ENCODE peak calls at places on chromosomes 11 and 22, in nine cellular contexts. One of them, this sample, is unnamed.
A peak's percentile ranks its signal among the peaks of the same experiment; 100 is the strongest.

GRCh38 chr22:46593211-46593676 is 26.9 kb upstream of the GRAMD4 start:
- DNase-seq in fibroblast of mammary gland: no peak
- DNase-seq in AG09319: no peak
- DNase-seq in epithelial cell of proximal tubule: no peak
- DNase-seq in HL-60: peak; percentile 94
- DNase-seq in AG04449: no peak
- DNase-seq in GM23338: no peak
- DNase-seq in kidney epithelial cell: no peak
- DNase-seq in HFFc6: no peak
- DNase-seq in this sample: no peak

GRCh38 chr22:38176170-38176741 is 5.4 kb downstream of the PLA2G6 start:
- DNase-seq in fibroblast of mammary gland: peak; percentile 86
- DNase-seq in AG09319: peak; percentile 89
- DNase-seq in epithelial cell of proximal tubule: no peak
- DNase-seq in HL-60: peak; percentile 87
- DNase-seq in AG04449: peak; percentile 41
- DNase-seq in GM23338: no peak
- DNase-seq in kidney epithelial cell: peak; percentile 53
- DNase-seq in HFFc6: peak; percentile 92
- DNase-seq in this sample: no peak

GRCh38 chr22:39839198-39839597 is 54.4 kb downstream of the ENTHD1 start:
- DNase-seq in fibroblast of mammary gland: no peak
- DNase-seq in AG09319: no peak
- DNase-seq in epithelial cell of proximal tubule: no peak
- DNase-seq in HL-60: no peak
- DNase-seq in AG04449: no peak
- DNase-seq in GM23338: no peak
- DNase-seq in kidney epithelial cell: no peak
- DNase-seq in HFFc6: no peak
- DNase-seq in this sample: no peak

GRCh38 chr11:45185228-45185729 is 38.8 kb downstream of the PRDM11 start:
- DNase-seq in fibroblast of mammary gland: no peak
- DNase-seq in AG09319: no peak
- DNase-seq in epithelial cell of proximal tubule: no peak
- DNase-seq in HL-60: no peak
- DNase-seq in AG04449: no peak
- DNase-seq in GM23338: no peak
- DNase-seq in kidney epithelial cell: no peak
- DNase-seq in HFFc6: no peak
- DNase-seq in this sample: no peak

GRCh38 chr11:134382257-134382656 is 29.8 kb downstream of the B3GAT1 start:
- DNase-seq in fibroblast of mammary gland: no peak
- DNase-seq in AG09319: no peak
- DNase-seq in epithelial cell of proximal tubule: no peak
- DNase-seq in HL-60: no peak
- DNase-seq in AG04449: no peak
- DNase-seq in GM23338: no peak
- DNase-seq in kidney epithelial cell: no peak
- DNase-seq in HFFc6: no peak
- DNase-seq in this sample: no peak

GRCh38 chr11:85385561-85385960 is 241.6 kb downstream of the DLG2 start:
- DNase-seq in fibroblast of mammary gland: no peak
- DNase-seq in AG09319: no peak
- DNase-seq in epithelial cell of proximal tubule: no peak
- DNase-seq in HL-60: no peak
- DNase-seq in AG04449: no peak
- DNase-seq in GM23338: no peak
- DNase-seq in kidney epithelial cell: no peak
- DNase-seq in HFFc6: no peak
- DNase-seq in this sample: no peak

GRCh38 chr11:66277475-66278391 is at the start of gene CNIH2:
- DNase-seq in fibroblast of mammary gland: no peak
- DNase-seq in AG09319: no peak
- DNase-seq in epithelial cell of proximal tubule: no peak
- DNase-seq in HL-60: peak; percentile 25
- DNase-seq in AG04449: no peak
- DNase-seq in GM23338: peak; percentile 69
- DNase-seq in kidney epithelial cell: no peak
- DNase-seq in HFFc6: no peak
- DNase-seq in this sample: no peak

GRCh38 chr22:40368016-40368415 is 2.4 kb upstream of the SGSM3 start:
- DNase-seq in fibroblast of mammary gland: no peak
- DNase-seq in AG09319: no peak
- DNase-seq in epithelial cell of proximal tubule: no peak
- DNase-seq in HL-60: no peak
- DNase-seq in AG04449: no peak
- DNase-seq in GM23338: no peak
- DNase-seq in kidney epithelial cell: no peak
- DNase-seq in HFFc6: no peak
- DNase-seq in this sample: no peak

GRCh38 chr11:67322049-67322448 is 18.7 kb downstream of the SSH3 start:
- DNase-seq in fibroblast of mammary gland: no peak
- DNase-seq in AG09319: no peak
- DNase-seq in epithelial cell of proximal tubule: no peak
- DNase-seq in HL-60: no peak
- DNase-seq in AG04449: no peak
- DNase-seq in GM23338: no peak
- DNase-seq in kidney epithelial cell: no peak
- DNase-seq in HFFc6: no peak
- DNase-seq in this sample: no peak

GRCh38 chr11:67320011-67320410 is 16.7 kb downstream of the SSH3 start:
- DNase-seq in fibroblast of mammary gland: no peak
- DNase-seq in AG09319: no peak
- DNase-seq in epithelial cell of proximal tubule: no peak
- DNase-seq in HL-60: no peak
- DNase-seq in AG04449: peak; percentile 31
- DNase-seq in GM23338: no peak
- DNase-seq in kidney epithelial cell: no peak
- DNase-seq in HFFc6: peak; percentile 35
- DNase-seq in this sample: no peak

GRCh38 chr11:67318239-67318555 is 14.9 kb downstream of the SSH3 start:
- DNase-seq in fibroblast of mammary gland: no peak
- DNase-seq in AG09319: no peak
- DNase-seq in epithelial cell of proximal tubule: no peak
- DNase-seq in HL-60: no peak
- DNase-seq in AG04449: no peak
- DNase-seq in GM23338: no peak
- DNase-seq in kidney epithelial cell: no peak
- DNase-seq in HFFc6: no peak
- DNase-seq in this sample: no peak

GRCh38 chr11:67320691-67321090 is 17.4 kb downstream of the SSH3 start:
- DNase-seq in fibroblast of mammary gland: no peak
- DNase-seq in AG09319: no peak
- DNase-seq in epithelial cell of proximal tubule: no peak
- DNase-seq in HL-60: no peak
- DNase-seq in AG04449: no peak
- DNase-seq in GM23338: no peak
- DNase-seq in kidney epithelial cell: no peak
- DNase-seq in HFFc6: no peak
- DNase-seq in this sample: no peak

DNA sequence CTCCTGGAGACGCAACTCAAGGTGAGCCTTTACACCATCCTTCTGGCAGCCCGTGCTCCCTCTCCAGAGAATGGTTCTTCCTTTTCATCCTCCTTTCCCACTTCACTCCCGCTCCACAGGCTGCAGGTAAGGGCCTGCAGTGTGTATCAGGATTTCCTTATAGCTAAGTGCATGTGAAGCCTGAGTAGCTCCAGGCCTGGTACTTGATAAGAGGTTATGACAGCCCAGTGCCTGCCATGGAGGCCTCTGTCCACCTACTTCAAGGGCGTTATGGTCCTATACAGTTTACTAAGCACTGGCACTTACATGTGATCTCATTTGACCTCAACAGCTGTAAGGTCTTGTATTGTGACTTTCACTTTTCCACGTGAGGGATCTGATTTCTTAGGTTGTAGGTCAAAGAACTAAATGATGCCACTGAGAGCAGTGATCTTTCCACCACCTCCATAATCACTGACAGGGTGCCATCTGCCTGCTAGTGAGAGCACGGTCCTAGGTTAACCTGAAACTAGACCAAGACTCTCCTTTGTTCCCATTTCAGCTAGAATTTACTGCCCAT is 18.1 kb downstream of the SSH3 start:
- DNase-seq in fibroblast of mammary gland: no peak
- DNase-seq in AG09319: no peak
- DNase-seq in epithelial cell of proximal tubule: no peak
- DNase-seq in HL-60: no peak
- DNase-seq in AG04449: no peak
- DNase-seq in GM23338: no peak
- DNase-seq in kidney epithelial cell: no peak
- DNase-seq in HFFc6: no peak
- DNase-seq in this sample: no peak
- TF ChIP-seq CTCF in fibroblast of mammary gland: no peak
- TF ChIP-seq CTCF in AG09319: no peak
- TF ChIP-seq CTCF in epithelial cell of proximal tubule: no peak
- TF ChIP-seq CTCF in HL-60: no peak
- TF ChIP-seq CTCF in AG04449: no peak
- TF ChIP-seq CTCF in GM23338: no peak
- TF ChIP-seq CTCF in kidney epithelial cell: no peak
- TF ChIP-seq CTCF in HFFc6: no peak
- TF ChIP-seq CTCF in this sample: no peak

DNA sequence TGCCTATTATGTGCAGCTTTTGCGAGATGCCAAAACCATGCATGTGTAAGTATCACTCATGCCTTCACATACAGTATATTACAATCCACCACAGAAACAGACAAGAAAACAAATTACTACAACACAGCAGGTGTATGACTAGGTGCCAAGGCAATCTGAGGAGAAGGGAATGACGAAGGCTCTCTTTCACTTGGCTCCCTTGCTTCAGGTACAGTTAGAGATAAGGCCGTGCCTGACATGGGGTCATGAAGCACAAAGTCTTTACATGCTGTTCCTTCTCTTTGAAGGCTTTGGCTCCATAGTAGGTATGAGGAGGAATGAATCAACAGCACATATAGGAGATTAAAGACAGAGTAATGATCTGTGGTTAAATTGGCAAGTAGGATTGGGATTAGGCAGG is 65.2 kb upstream of the FSHB start:
- DNase-seq in fibroblast of mammary gland: no peak
- DNase-seq in AG09319: no peak
- DNase-seq in epithelial cell of proximal tubule: no peak
- DNase-seq in HL-60: no peak
- DNase-seq in AG04449: no peak
- DNase-seq in GM23338: no peak
- DNase-seq in kidney epithelial cell: no peak
- DNase-seq in HFFc6: no peak
- DNase-seq in this sample: no peak
- TF ChIP-seq CTCF in fibroblast of mammary gland: no peak
- TF ChIP-seq CTCF in AG09319: no peak
- TF ChIP-seq CTCF in epithelial cell of proximal tubule: no peak
- TF ChIP-seq CTCF in HL-60: no peak
- TF ChIP-seq CTCF in AG04449: no peak
- TF ChIP-seq CTCF in GM23338: no peak
- TF ChIP-seq CTCF in kidney epithelial cell: no peak
- TF ChIP-seq CTCF in HFFc6: no peak
- TF ChIP-seq CTCF in this sample: no peak

GRCh38 chr11:8829556-8829955 is 81.4 kb upstream of the AKIP1 start:
- DNase-seq in fibroblast of mammary gland: no peak
- DNase-seq in AG09319: no peak
- DNase-seq in epithelial cell of proximal tubule: no peak
- DNase-seq in HL-60: no peak
- DNase-seq in AG04449: no peak
- DNase-seq in GM23338: no peak
- DNase-seq in kidney epithelial cell: no peak
- DNase-seq in HFFc6: no peak
- DNase-seq in this sample: peak; percentile 7

GRCh38 chr11:8831861-8832260 is 79.1 kb upstream of the AKIP1 start:
- DNase-seq in fibroblast of mammary gland: no peak
- DNase-seq in AG09319: no peak
- DNase-seq in epithelial cell of proximal tubule: no peak
- DNase-seq in HL-60: no peak
- DNase-seq in AG04449: no peak
- DNase-seq in GM23338: no peak
- DNase-seq in kidney epithelial cell: no peak
- DNase-seq in HFFc6: no peak
- DNase-seq in this sample: peak; percentile 54

GRCh38 chr11:8832571-8833260 is 78.3 kb upstream of the AKIP1 start:
- DNase-seq in fibroblast of mammary gland: peak; percentile 74
- DNase-seq in AG09319: peak; percentile 72
- DNase-seq in epithelial cell of proximal tubule: no peak
- DNase-seq in HL-60: no peak
- DNase-seq in AG04449: no peak
- DNase-seq in GM23338: peak; percentile 34
- DNase-seq in kidney epithelial cell: peak; percentile 80
- DNase-seq in HFFc6: peak; percentile 76
- DNase-seq in this sample: peak; percentile 65

GRCh38 chr11:8828580-8829358 is 82.2 kb upstream of the AKIP1 start:
- DNase-seq in fibroblast of mammary gland: peak; percentile 66
- DNase-seq in AG09319: no peak
- DNase-seq in epithelial cell of proximal tubule: no peak
- DNase-seq in HL-60: peak; percentile 84
- DNase-seq in AG04449: no peak
- DNase-seq in GM23338: no peak
- DNase-seq in kidney epithelial cell: no peak
- DNase-seq in HFFc6: no peak
- DNase-seq in this sample: peak; percentile 40

DNA sequence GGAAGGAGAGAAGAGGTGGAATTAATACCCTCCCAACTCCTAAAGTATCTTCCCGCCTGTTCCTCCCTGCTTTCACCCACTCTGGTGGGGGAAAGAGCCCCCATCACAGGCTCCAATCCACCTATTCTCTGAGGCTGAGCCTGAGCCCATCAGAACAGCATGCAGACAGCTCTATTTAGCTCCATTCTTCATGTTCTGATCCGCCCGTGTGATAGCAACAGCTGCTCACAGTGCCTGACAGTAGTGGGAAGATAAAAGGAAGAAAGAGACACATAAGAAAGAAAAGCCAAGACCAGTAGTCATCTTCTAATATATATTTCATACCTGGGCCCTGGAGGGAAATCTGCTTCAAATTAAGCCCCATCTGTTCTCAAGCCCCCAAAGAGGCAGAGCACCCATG is 80.3 kb upstream of the AKIP1 start:
- DNase-seq in fibroblast of mammary gland: no peak
- DNase-seq in AG09319: no peak
- DNase-seq in epithelial cell of proximal tubule: no peak
- DNase-seq in HL-60: no peak
- DNase-seq in AG04449: no peak
- DNase-seq in GM23338: no peak
- DNase-seq in kidney epithelial cell: no peak
- DNase-seq in HFFc6: no peak
- DNase-seq in this sample: peak; percentile 31
- TF ChIP-seq CTCF in fibroblast of mammary gland: no peak
- TF ChIP-seq CTCF in AG09319: no peak
- TF ChIP-seq CTCF in epithelial cell of proximal tubule: no peak
- TF ChIP-seq CTCF in HL-60: no peak
- TF ChIP-seq CTCF in AG04449: no peak
- TF ChIP-seq CTCF in GM23338: no peak
- TF ChIP-seq CTCF in kidney epithelial cell: no peak
- TF ChIP-seq CTCF in HFFc6: no peak
- TF ChIP-seq CTCF in this sample: no peak

DNA sequence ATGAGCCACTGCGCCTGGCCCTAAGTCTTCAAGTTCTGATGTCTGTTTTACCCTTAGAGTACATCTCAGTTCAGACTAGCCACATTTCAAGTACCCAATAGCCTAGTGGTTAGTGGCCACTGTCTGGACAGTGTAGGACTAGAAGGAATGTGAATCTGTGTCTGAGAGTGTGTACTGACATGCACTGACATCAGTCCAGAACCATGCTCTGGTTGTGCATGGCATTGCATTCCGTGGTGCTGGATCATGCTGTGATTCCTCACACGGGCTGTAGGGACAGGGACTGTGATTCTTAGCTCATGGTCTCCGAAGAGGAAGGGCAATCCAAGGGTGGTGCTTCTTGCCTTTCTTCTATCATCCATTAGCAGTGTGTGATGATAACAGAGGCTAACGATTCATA is 41.1 kb downstream of the AMOTL1 start:
- DNase-seq in fibroblast of mammary gland: no peak
- DNase-seq in AG09319: no peak
- DNase-seq in epithelial cell of proximal tubule: no peak
- DNase-seq in HL-60: no peak
- DNase-seq in AG04449: peak; percentile 34
- DNase-seq in GM23338: peak; percentile 24
- DNase-seq in kidney epithelial cell: no peak
- DNase-seq in HFFc6: peak; percentile 43
- DNase-seq in this sample: no peak
- TF ChIP-seq CTCF in fibroblast of mammary gland: no peak
- TF ChIP-seq CTCF in AG09319: no peak
- TF ChIP-seq CTCF in epithelial cell of proximal tubule: no peak
- TF ChIP-seq CTCF in HL-60: no peak
- TF ChIP-seq CTCF in AG04449: no peak
- TF ChIP-seq CTCF in GM23338: no peak
- TF ChIP-seq CTCF in kidney epithelial cell: no peak
- TF ChIP-seq CTCF in HFFc6: no peak
- TF ChIP-seq CTCF in this sample: peak; percentile 30

This sample was measured in type B pancreatic cell.